ENCODE peak calls at places on chromosomes 6 and 20, in five cellular contexts. One of them, this sample, is unnamed.

GRCh38 chr6:91860951-91861350 is 1274.1 kb upstream of the MAP3K7 start:
- DNase-seq in lung: no peak
- DNase-seq in Panc1: no peak
- DNase-seq in neural progenitor cell: no peak
- DNase-seq in cardiac fibroblast: no peak
- DNase-seq in this sample: no peak

GRCh38 chr20:1211954-1212497 is 8.8 kb downstream of the C20orf202 start:
- DNase-seq in cardiac fibroblast: no peak
- DNase-seq in neural progenitor cell: no peak
- DNase-seq in lung: no peak
- DNase-seq in Panc1: no peak
- DNase-seq in this sample: no peak

GRCh38 chr6:118650500-118651281 is 700 bp downstream of the CEP85L start:
- DNase-seq in lung: peak; percentile 35
- DNase-seq in neural progenitor cell: peak; percentile 69
- DNase-seq in cardiac fibroblast: peak; percentile 54
- DNase-seq in Panc1: no peak
- DNase-seq in this sample: peak; percentile 47

GRCh38 chr20:48404598-48404997 is 423.2 kb downstream of the PREX1 start:
- DNase-seq in Panc1: no peak
- DNase-seq in cardiac fibroblast: no peak
- DNase-seq in neural progenitor cell: no peak
- DNase-seq in lung: no peak
- DNase-seq in this sample: no peak

GRCh38 chr20:37873909-37874308 is 29.0 kb upstream of the VSTM2L start:
- DNase-seq in lung: no peak
- DNase-seq in neural progenitor cell: peak; percentile 49
- DNase-seq in cardiac fibroblast: no peak
- DNase-seq in Panc1: no peak
- DNase-seq in this sample: no peak

GRCh38 chr6:170584954-170585498 is 589 bp upstream of the PDCD2 start:
- DNase-seq in neural progenitor cell: no peak
- DNase-seq in cardiac fibroblast: no peak
- DNase-seq in Panc1: no peak
- DNase-seq in lung: no peak
- DNase-seq in this sample: no peak

GRCh38 chr20:50265245-50265946 is 74.8 kb downstream of the CEBPB start:
- DNase-seq in lung: no peak
- DNase-seq in cardiac fibroblast: no peak
- DNase-seq in neural progenitor cell: no peak
- DNase-seq in Panc1: no peak
- DNase-seq in this sample: no peak

GRCh38 chr20:43185901-43186300 is 3.8 kb downstream of the PTPRT start:
- DNase-seq in neural progenitor cell: no peak
- DNase-seq in Panc1: no peak
- DNase-seq in lung: no peak
- DNase-seq in cardiac fibroblast: no peak
- DNase-seq in this sample: no peak

GRCh38 chr6:161008245-161008644 is 16.7 kb downstream of the MAP3K4 start:
- DNase-seq in neural progenitor cell: no peak
- DNase-seq in lung: no peak
- DNase-seq in Panc1: no peak
- DNase-seq in cardiac fibroblast: no peak
- DNase-seq in this sample: no peak

GRCh38 chr6:127793396-127793795 is 107.5 kb downstream of the THEMIS start:
- DNase-seq in lung: no peak
- DNase-seq in Panc1: no peak
- DNase-seq in neural progenitor cell: no peak
- DNase-seq in cardiac fibroblast: no peak
- DNase-seq in this sample: no peak

GRCh38 chr6:130426078-130426726 is 60.4 kb downstream of the TMEM200A start:
- DNase-seq in lung: no peak
- DNase-seq in Panc1: no peak
- DNase-seq in cardiac fibroblast: no peak
- DNase-seq in neural progenitor cell: no peak
- DNase-seq in this sample: no peak

GRCh38 chr6:161418458-161418945 is 144.6 kb upstream of the AGPAT4 start:
- DNase-seq in Panc1: peak; percentile 43
- DNase-seq in neural progenitor cell: peak; percentile 82
- DNase-seq in lung: no peak
- DNase-seq in cardiac fibroblast: peak; percentile 93
- DNase-seq in this sample: peak; percentile 38

GRCh38 chr20:48492188-48493070 is 335.4 kb downstream of the PREX1 start:
- DNase-seq in lung: no peak
- DNase-seq in cardiac fibroblast: no peak
- DNase-seq in Panc1: no peak
- DNase-seq in neural progenitor cell: no peak
- DNase-seq in this sample: no peak

GRCh38 chr20:43364001-43364400 is 93.7 kb upstream of the SRSF6 start:
- DNase-seq in Panc1: no peak
- DNase-seq in cardiac fibroblast: no peak
- DNase-seq in neural progenitor cell: no peak
- DNase-seq in lung: no peak
- DNase-seq in this sample: no peak

GRCh38 chr6:43376551-43376981 is 7.1 kb upstream of the ZNF318 start:
- DNase-seq in cardiac fibroblast: no peak
- DNase-seq in lung: no peak
- DNase-seq in Panc1: no peak
- DNase-seq in neural progenitor cell: no peak
- DNase-seq in this sample: no peak

GRCh38 chr6:42354707-42355106 is 97.0 kb downstream of the TRERF1 start:
- DNase-seq in cardiac fibroblast: no peak
- DNase-seq in Panc1: no peak
- DNase-seq in lung: no peak
- DNase-seq in neural progenitor cell: no peak
- DNase-seq in this sample: no peak

GRCh38 chr6:137218473-137218916 is 690 bp downstream of the IFNGR1 start:
- DNase-seq in Panc1: peak; percentile 20
- DNase-seq in lung: no peak
- DNase-seq in cardiac fibroblast: peak; percentile 39
- DNase-seq in neural progenitor cell: peak; percentile 18
- DNase-seq in this sample: peak; percentile 37

GRCh38 chr20:50569864-50570836 is 60.0 kb downstream of the PTPN1 start:
- DNase-seq in cardiac fibroblast: peak; percentile 58
- DNase-seq in Panc1: no peak
- DNase-seq in neural progenitor cell: peak; percentile 56
- DNase-seq in lung: no peak
- DNase-seq in this sample: no peak

GRCh38 chr6:4930025-4930692 is 73.7 kb downstream of the RPP40 start:
- DNase-seq in cardiac fibroblast: no peak
- DNase-seq in lung: no peak
- DNase-seq in neural progenitor cell: no peak
- DNase-seq in Panc1: no peak
- DNase-seq in this sample: no peak

GRCh38 chr6:139679516-139680179 is 305.2 kb upstream of the CITED2 start:
- DNase-seq in lung: no peak
- DNase-seq in cardiac fibroblast: peak; percentile 79
- DNase-seq in Panc1: peak; percentile 18
- DNase-seq in neural progenitor cell: no peak
- DNase-seq in this sample: no peak

GRCh38 chr6:168417158-168417557 is 23.8 kb upstream of the SMOC2 start:
- DNase-seq in Panc1: no peak
- DNase-seq in neural progenitor cell: peak; percentile 22
- DNase-seq in cardiac fibroblast: no peak
- DNase-seq in lung: no peak
- DNase-seq in this sample: peak; percentile 30

GRCh38 chr20:32539817-32540675 is 45.1 kb downstream of the NOL4L start:
- DNase-seq in lung: no peak
- DNase-seq in Panc1: no peak
- DNase-seq in neural progenitor cell: no peak
- DNase-seq in cardiac fibroblast: no peak
- DNase-seq in this sample: no peak

GRCh38 chr20:1875762-1876161 is 19.4 kb upstream of the SIRPA start:
- DNase-seq in cardiac fibroblast: no peak
- DNase-seq in neural progenitor cell: no peak
- DNase-seq in lung: no peak
- DNase-seq in Panc1: no peak
- DNase-seq in this sample: no peak

GRCh38 chr6:79694156-79694555 is 63.0 kb downstream of the SH3BGRL2 start:
- DNase-seq in Panc1: no peak
- DNase-seq in lung: no peak
- DNase-seq in cardiac fibroblast: no peak
- DNase-seq in neural progenitor cell: no peak
- DNase-seq in this sample: no peak
- H3K4me3 ChIP-seq in Panc1: no peak overlapping the region
- H3K4me3 ChIP-seq in lung: no peak overlapping the region
- H3K4me3 ChIP-seq in cardiac fibroblast: no peak overlapping the region
- H3K4me3 ChIP-seq in neural progenitor cell: no peak overlapping the region
- H3K4me3 ChIP-seq in this sample: no peak overlapping the region

GRCh38 chr6:112881027-112881426 is 533.9 kb downstream of the RFPL4B start:
- DNase-seq in Panc1: no peak
- DNase-seq in lung: no peak
- DNase-seq in neural progenitor cell: peak; percentile 32
- DNase-seq in cardiac fibroblast: peak; percentile 33
- DNase-seq in this sample: no peak
- H3K4me3 ChIP-seq in Panc1: no peak overlapping the region
- H3K4me3 ChIP-seq in lung: no peak overlapping the region
- H3K4me3 ChIP-seq in neural progenitor cell: peak overlapping the region; percentile 34
- H3K4me3 ChIP-seq in cardiac fibroblast: no peak overlapping the region
- H3K4me3 ChIP-seq in this sample: no peak overlapping the region

GRCh38 chr6:56540950-56541600 is 101.6 kb downstream of the DST start:
- DNase-seq in neural progenitor cell: no peak
- DNase-seq in Panc1: no peak
- DNase-seq in cardiac fibroblast: no peak
- DNase-seq in lung: no peak
- DNase-seq in this sample: no peak
- H3K4me3 ChIP-seq in neural progenitor cell: peak overlapping the region; percentile 48
- H3K4me3 ChIP-seq in Panc1: peak overlapping the region; percentile 78
- H3K4me3 ChIP-seq in cardiac fibroblast: peak overlapping the region; percentile 2
- H3K4me3 ChIP-seq in lung: peak overlapping the region; percentile 27
- H3K4me3 ChIP-seq in this sample: peak overlapping the region; percentile 71

GRCh38 chr6:17584241-17584803 is 15.8 kb upstream of the FAM8A1 start:
- DNase-seq in neural progenitor cell: peak; percentile 74
- DNase-seq in cardiac fibroblast: peak; percentile 88
- DNase-seq in lung: no peak
- DNase-seq in Panc1: peak; percentile 61
- DNase-seq in this sample: peak; percentile 67

GRCh38 chr6:17577059-17577458 is 23.0 kb upstream of the FAM8A1 start:
- DNase-seq in cardiac fibroblast: no peak
- DNase-seq in Panc1: no peak
- DNase-seq in lung: no peak
- DNase-seq in neural progenitor cell: no peak
- DNase-seq in this sample: no peak

GRCh38 chr6:17583811-17584210 is 16.3 kb upstream of the FAM8A1 start:
- DNase-seq in lung: no peak
- DNase-seq in cardiac fibroblast: peak; percentile 60
- DNase-seq in Panc1: no peak
- DNase-seq in neural progenitor cell: no peak
- DNase-seq in this sample: no peak

GRCh38 chr6:17585766-17586502 is 14.2 kb upstream of the FAM8A1 start:
- DNase-seq in cardiac fibroblast: no peak
- DNase-seq in neural progenitor cell: peak; percentile 8
- DNase-seq in Panc1: no peak
- DNase-seq in lung: peak; percentile 42
- DNase-seq in this sample: no peak

DNA sequence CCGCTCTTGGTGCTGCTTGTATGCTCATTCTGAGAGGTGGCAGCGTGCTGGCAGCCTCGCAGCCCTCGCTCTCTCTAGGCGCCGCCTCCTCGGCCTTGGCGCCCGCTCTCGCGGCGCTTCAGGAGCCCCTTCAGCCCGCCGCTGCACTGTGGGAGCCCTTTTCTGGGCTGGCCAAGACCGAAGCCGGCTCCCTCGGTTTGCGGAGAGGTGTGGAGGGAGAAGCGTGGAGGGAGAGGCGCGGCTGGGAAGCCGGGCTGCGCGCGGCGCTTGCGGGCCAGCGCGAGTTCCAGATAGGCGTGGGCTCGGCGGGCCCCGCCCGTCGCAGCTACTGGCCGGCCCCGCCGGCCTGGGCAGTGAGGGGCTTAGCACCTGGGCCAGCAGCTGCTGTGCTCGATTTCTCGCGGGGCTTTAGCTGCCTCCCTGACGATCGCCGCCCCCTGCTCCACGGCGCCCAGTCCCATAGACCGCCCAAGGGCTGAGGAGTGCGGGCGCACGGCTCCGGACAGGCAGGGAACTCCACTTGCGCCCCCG is 19.5 kb upstream of the FAM8A1 start:
- DNase-seq in cardiac fibroblast: peak; percentile 44
- DNase-seq in neural progenitor cell: no peak
- DNase-seq in lung: peak; percentile 39
- DNase-seq in Panc1: no peak
- DNase-seq in this sample: peak; percentile 27
- H3K4me3 ChIP-seq in cardiac fibroblast: peak overlapping the region; percentile 54
- H3K4me3 ChIP-seq in neural progenitor cell: no peak overlapping the region
- H3K4me3 ChIP-seq in lung: peak overlapping the region; percentile 45
- H3K4me3 ChIP-seq in Panc1: peak overlapping the region; percentile 62
- H3K4me3 ChIP-seq in this sample: peak overlapping the region; percentile 81

GRCh38 chr6:3001146-3001772 is 1.6 kb downstream of the NQO2 start:
- DNase-seq in Panc1: no peak
- DNase-seq in neural progenitor cell: no peak
- DNase-seq in cardiac fibroblast: no peak
- DNase-seq in lung: no peak
- DNase-seq in this sample: no peak
- H3K4me3 ChIP-seq in Panc1: no peak overlapping the region
- H3K4me3 ChIP-seq in neural progenitor cell: no peak overlapping the region
- H3K4me3 ChIP-seq in cardiac fibroblast: no peak overlapping the region
- H3K4me3 ChIP-seq in lung: no peak overlapping the region
- H3K4me3 ChIP-seq in this sample: no peak overlapping the region

This sample was measured in uterus.